ENCODE peak calls at places on chromosome 1, in four cellular contexts. One of them, this sample, is unnamed.
A peak's percentile ranks its signal among the peaks of the same experiment; 100 is the strongest.

GRCh38 chr1:206714331-206715058 is 29.8 kb downstream of the MAPKAPK2 start:
- DNase-seq in adrenal gland: peak; percentile 83
- DNase-seq in RWPE2: no peak
- DNase-seq in GM20000: no peak
- DNase-seq in this sample: peak; percentile 47

GRCh38 chr1:152657677-152658076 is 5.5 kb upstream of the LCE2D start:
- DNase-seq in adrenal gland: no peak
- DNase-seq in RWPE2: no peak
- DNase-seq in GM20000: no peak
- DNase-seq in this sample: no peak

GRCh38 chr1:56710646-56711045 is 65.5 kb downstream of the PRKAA2 start:
- DNase-seq in GM20000: no peak
- DNase-seq in adrenal gland: no peak
- DNase-seq in RWPE2: no peak
- DNase-seq in this sample: no peak

GRCh38 chr1:111952258-111952657 is 37.2 kb downstream of the KCND3 start:
- DNase-seq in adrenal gland: no peak
- DNase-seq in GM20000: no peak
- DNase-seq in RWPE2: no peak
- DNase-seq in this sample: no peak

GRCh38 chr1:1567152-1567830 is 7.4 kb downstream of the SSU72 start:
- DNase-seq in GM20000: no peak
- DNase-seq in RWPE2: no peak
- DNase-seq in adrenal gland: no peak
- DNase-seq in this sample: no peak

GRCh38 chr1:109796484-109797305 is 33.0 kb upstream of the EPS8L3 start:
- DNase-seq in adrenal gland: peak; percentile 57
- DNase-seq in GM20000: no peak
- DNase-seq in RWPE2: no peak
- DNase-seq in this sample: no peak

GRCh38 chr1:154880651-154881050 is 10.6 kb upstream of the KCNN3 start:
- DNase-seq in adrenal gland: peak; percentile 44
- DNase-seq in RWPE2: no peak
- DNase-seq in GM20000: no peak
- DNase-seq in this sample: no peak

GRCh38 chr1:53535846-53536245 is 76.6 kb downstream of the DMRTB1 start:
- DNase-seq in RWPE2: no peak
- DNase-seq in GM20000: no peak
- DNase-seq in adrenal gland: no peak
- DNase-seq in this sample: no peak

GRCh38 chr1:26287033-26287711 is 7.3 kb downstream of the SH3BGRL3 start:
- DNase-seq in GM20000: peak; percentile 73
- DNase-seq in RWPE2: no peak
- DNase-seq in adrenal gland: peak; percentile 65
- DNase-seq in this sample: peak; percentile 49

GRCh38 chr1:186620951-186621350 is 59.3 kb downstream of the PTGS2 start:
- DNase-seq in RWPE2: no peak
- DNase-seq in adrenal gland: no peak
- DNase-seq in GM20000: no peak
- DNase-seq in this sample: no peak

GRCh38 chr1:6465461-6466005 is 440 bp downstream of the TNFRSF25 start:
- DNase-seq in GM20000: no peak
- DNase-seq in adrenal gland: no peak
- DNase-seq in RWPE2: no peak
- DNase-seq in this sample: no peak

DNA sequence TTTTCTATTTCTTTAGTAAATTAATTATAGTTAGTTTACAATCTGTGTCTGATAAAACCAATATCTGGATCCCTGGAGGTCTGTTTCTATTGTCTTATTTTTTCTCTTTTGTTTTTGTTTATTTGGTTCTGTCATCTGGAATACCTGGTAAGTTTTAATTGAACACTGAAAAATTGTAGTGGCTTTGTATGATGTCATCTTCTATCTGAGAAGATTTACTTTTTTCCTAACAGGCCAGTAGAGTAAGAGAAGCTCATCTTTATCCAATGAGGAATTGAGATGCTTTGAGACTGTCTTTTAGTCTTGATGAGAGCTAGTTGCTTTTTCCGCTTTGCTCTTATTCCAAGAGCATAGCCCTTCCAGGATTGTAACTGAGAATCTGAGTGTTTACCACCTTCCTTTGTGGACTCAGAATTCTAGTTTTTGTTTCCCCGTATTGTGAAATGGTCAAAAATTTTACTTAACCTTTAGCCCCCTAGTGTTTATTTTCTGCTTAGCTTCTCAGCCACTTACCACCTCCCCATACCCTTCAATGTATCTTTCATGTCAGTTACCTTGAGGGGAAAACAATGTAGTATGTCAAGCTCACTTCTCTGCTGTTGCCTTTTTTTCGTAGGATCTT is 25.0 kb downstream of the PTGFRN start:
- DNase-seq in RWPE2: no peak
- DNase-seq in adrenal gland: no peak
- DNase-seq in GM20000: peak; percentile 45
- DNase-seq in this sample: no peak
- TF ChIP-seq CTCF in RWPE2: peak; percentile 33
- TF ChIP-seq CTCF in adrenal gland: peak; percentile 8
- TF ChIP-seq CTCF in GM20000: peak; percentile 11
- TF ChIP-seq CTCF in this sample: peak; percentile 17

GRCh38 chr1:248812736-248813425 is 12.8 kb downstream of the SH3BP5L start:
- DNase-seq in GM20000: no peak
- DNase-seq in RWPE2: no peak
- DNase-seq in adrenal gland: no peak
- DNase-seq in this sample: no peak

GRCh38 chr1:248813546-248813945 is 12.2 kb downstream of the SH3BP5L start:
- DNase-seq in RWPE2: no peak
- DNase-seq in adrenal gland: peak; percentile 48
- DNase-seq in GM20000: peak; percentile 10
- DNase-seq in this sample: no peak

GRCh38 chr1:248810000-248810726 is 15.6 kb downstream of the SH3BP5L start:
- DNase-seq in RWPE2: no peak
- DNase-seq in adrenal gland: no peak
- DNase-seq in GM20000: no peak
- DNase-seq in this sample: no peak

GRCh38 chr1:248810727-248811513 is 14.8 kb downstream of the SH3BP5L start:
- DNase-seq in RWPE2: no peak
- DNase-seq in adrenal gland: peak; percentile 65
- DNase-seq in GM20000: peak; percentile 18
- DNase-seq in this sample: no peak

DNA sequence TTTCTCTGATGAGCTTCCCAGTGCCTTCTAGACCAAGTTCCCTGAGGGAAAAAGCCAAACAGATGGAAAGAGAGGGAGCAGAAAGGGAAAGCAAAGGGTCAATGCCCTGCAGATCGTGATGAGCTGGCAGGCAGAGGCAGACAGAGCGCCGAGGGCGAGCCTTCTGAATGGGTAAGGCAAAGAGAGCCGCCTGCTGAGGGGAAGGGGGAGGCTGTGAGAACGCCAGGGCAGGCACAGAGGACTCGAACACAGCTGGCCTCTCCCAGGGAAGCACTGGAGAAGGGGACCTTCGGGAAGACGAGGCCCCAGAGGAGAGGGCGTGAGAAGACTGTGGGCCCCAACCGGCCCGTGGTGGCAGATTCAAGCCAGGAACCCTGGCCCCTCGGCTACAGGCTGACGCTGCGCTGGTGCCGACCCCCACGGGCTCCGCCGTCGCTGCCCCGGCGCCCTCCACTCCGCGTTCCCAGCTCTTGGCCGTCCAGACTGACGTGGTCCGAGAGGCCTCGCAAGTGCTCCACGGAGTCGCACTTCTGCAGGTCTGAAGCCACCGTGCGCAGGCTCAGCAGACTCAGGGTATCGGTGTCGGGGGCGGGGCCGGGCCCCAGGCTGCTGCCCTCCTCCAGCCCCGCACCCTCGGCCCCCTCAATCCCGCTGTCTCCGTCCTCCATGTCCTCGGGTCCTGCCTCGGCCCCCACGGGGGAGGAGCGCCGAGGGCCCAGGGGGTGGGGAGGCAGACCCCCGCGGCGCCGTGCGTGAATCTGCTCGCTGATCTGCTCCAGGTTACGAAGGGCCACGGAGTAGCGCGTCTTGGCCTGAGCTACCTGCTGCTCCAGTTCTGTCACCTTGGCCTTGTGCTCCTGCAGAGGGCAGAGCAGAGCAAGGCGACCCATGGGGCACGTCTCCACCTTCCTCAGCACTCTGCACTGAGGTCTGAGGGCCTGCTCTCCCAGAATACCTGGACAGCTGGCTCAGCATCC is 13.9 kb downstream of the SH3BP5L start:
- DNase-seq in GM20000: peak; percentile 23
- DNase-seq in adrenal gland: peak; percentile 58
- DNase-seq in RWPE2: no peak
- DNase-seq in this sample: no peak
- TF ChIP-seq CTCF in GM20000: no peak
- TF ChIP-seq CTCF in adrenal gland: no peak
- TF ChIP-seq CTCF in RWPE2: no peak
- TF ChIP-seq CTCF in this sample: no peak

GRCh38 chr1:8431028-8431427 is 113.1 kb downstream of the SLC45A1 start:
- DNase-seq in RWPE2: no peak
- DNase-seq in adrenal gland: peak; percentile 47
- DNase-seq in GM20000: no peak
- DNase-seq in this sample: no peak
- TF ChIP-seq CTCF in RWPE2: no peak
- TF ChIP-seq CTCF in adrenal gland: no peak
- TF ChIP-seq CTCF in GM20000: peak; percentile 25
- TF ChIP-seq CTCF in this sample: no peak

DNA sequence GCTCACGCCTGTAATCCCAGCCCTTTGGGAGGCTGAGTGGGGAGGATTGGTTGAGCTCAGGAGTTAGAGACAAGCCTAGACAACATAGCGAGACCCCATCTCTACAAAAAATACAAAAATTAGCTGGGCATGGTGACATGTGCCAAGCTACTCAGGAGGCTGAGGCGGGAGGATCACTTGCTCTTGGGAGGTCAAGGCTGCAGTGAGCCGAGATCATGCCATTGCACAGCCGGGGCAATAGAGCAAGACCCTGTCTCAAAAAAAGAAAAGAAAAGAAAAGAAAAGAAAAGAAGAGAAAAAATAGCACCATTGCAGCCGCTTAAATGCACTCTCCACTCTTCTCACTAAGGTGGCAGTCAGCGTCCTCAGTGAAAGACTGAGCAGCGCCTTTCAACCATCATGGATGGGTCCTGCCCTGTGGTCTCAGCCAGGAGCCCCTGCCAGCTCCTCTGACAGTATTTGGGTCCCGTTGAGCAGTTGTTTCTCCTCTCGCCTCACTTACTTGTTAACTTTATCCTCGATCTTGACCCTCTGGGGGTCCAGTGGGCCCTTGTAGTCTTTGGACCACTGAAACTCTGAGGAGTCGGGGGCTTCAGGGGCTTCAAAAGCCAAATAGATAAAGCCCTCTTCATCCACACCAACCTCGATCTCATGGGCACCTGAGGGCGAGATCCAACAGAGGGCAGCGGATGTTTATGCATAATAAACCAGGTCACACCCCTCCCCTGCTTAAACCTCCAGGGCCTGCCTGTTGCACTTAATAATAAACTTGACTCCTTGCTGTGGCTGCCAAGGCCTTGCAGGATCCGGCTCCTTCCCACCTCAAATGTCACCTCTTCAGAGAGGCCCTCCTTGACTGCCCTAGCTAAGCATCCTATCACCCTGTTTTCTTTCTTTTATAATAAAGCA is 36.9 kb downstream of the MYOM3 start:
- DNase-seq in adrenal gland: no peak
- DNase-seq in GM20000: no peak
- DNase-seq in RWPE2: no peak
- DNase-seq in this sample: no peak
- TF ChIP-seq CTCF in adrenal gland: no peak
- TF ChIP-seq CTCF in GM20000: no peak
- TF ChIP-seq CTCF in RWPE2: peak; percentile 18
- TF ChIP-seq CTCF in this sample: no peak

DNA sequence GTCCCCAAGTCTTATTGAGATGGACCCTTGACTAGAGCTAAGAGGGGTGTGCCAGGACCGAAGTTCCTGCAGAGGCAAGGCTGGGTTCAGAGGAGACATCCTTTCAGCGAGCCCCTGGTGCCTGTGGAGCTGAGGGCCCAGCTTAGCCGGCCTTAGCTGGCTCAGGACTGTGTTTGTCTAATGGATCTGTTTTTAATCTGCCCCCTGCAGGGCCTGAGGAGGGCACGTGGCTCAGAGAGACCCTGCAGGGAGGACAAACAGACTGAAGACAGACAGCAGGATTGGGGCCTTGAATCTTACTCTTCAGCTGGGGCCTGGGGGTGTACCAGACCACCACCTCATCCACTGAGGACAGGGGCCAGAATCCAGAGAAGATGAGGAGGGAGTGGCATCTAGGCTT is 1.6 kb downstream of the CRABP2 start:
- DNase-seq in GM20000: no peak
- DNase-seq in adrenal gland: no peak
- DNase-seq in RWPE2: no peak
- DNase-seq in this sample: no peak
- TF ChIP-seq CTCF in GM20000: no peak
- TF ChIP-seq CTCF in adrenal gland: no peak
- TF ChIP-seq CTCF in RWPE2: no peak
- TF ChIP-seq CTCF in this sample: no peak